ENCODE peak calls at places on chromosomes 4 and X, in six cellular contexts. H, C, R, I, T and Z are unnamed samples.

GRCh38 chr4:65416875-65417274 is 253.4 kb downstream of the EPHA5 start:
- ATAC-seq in H (no peak), T (no peak), C (no peak), I (no peak), R (no peak), Z (no peak)

GRCh38 chr4:15238720-15239119 is 189.1 kb upstream of the C1QTNF7 start:
- ATAC-seq in C (peak; percentile 78), T (peak; percentile 83), H (peak; percentile 70), R (peak; percentile 73), I (peak; percentile 86), Z (peak; percentile 48)

GRCh38 chrX:83469551-83469950 is 38.5 kb upstream of the POU3F4 start:
- ATAC-seq in I (peak; percentile 68), T (peak; percentile 88), H (no peak), C (no peak), R (no peak), Z (no peak)

GRCh38 chr4:61511716-61512488 is 311.8 kb downstream of the ADGRL3 start:
- ATAC-seq in H (no peak), R (no peak), C (no peak), I (no peak), T (no peak), Z (no peak)

GRCh38 chr4:1012031-1012739 is 759 bp downstream of the FGFRL1 start:
- ATAC-seq in T (peak; percentile 3), H (no peak), R (no peak), C (peak; percentile 1), I (no peak), Z (no peak)

GRCh38 chrX:119190251-119190651 is 45.8 kb upstream of the PGRMC1 start:
- ATAC-seq in R (no peak), I (no peak), T (no peak), C (no peak), H (no peak), Z (peak; percentile 45)

GRCh38 chrX:69085151-69085550 is 80.1 kb downstream of the PJA1 start:
- ATAC-seq in I (no peak), T (no peak), R (no peak), C (no peak), H (no peak), Z (no peak)

GRCh38 chr4:158930573-158930972 is 161.7 kb downstream of the FNIP2 start:
- ATAC-seq in C (peak; percentile 79), H (no peak), T (no peak), I (no peak), R (no peak), Z (no peak)

GRCh38 chr4:129468624-129469023 is 372.7 kb downstream of the C4orf33 start:
- ATAC-seq in T (no peak), H (no peak), I (no peak), R (no peak), C (no peak), Z (no peak)

GRCh38 chr4:77629885-77630284 is 24.3 kb downstream of the CXCL13 start:
- ATAC-seq in R (no peak), H (no peak), I (no peak), C (no peak), T (peak; percentile 78), Z (no peak)

GRCh38 chr4:64340243-64341110 is 68.8 kb downstream of the TECRL start:
- ATAC-seq in T (no peak), C (no peak), R (peak; percentile 26), I (no peak), H (no peak), Z (no peak)

GRCh38 chrX:43685221-43685620 is 29.1 kb downstream of the MAOA start:
- ATAC-seq in T (no peak), H (no peak), R (no peak), I (no peak), C (no peak), Z (no peak)

GRCh38 chr4:26992657-26993361 is 132.2 kb downstream of the STIM2 start:
- ATAC-seq in I (no peak), H (no peak), R (no peak), C (peak; percentile 79), T (peak; percentile 94), Z (peak; percentile 55)

GRCh38 chr4:158810487-158811215 is 41.8 kb downstream of the FNIP2 start:
- ATAC-seq in H (peak; percentile 92), R (peak; percentile 82), T (peak; percentile 50), C (peak; percentile 35), I (no peak), Z (peak; percentile 93)

GRCh38 chr4:136562842-136563241 is 969.5 kb downstream of the PCDH18 start:
- ATAC-seq in I (no peak), C (no peak), T (no peak), R (no peak), H (no peak), Z (no peak)

GRCh38 chr4:100977746-100978397 is 369.5 kb downstream of the PPP3CA start:
- ATAC-seq in H (no peak), I (no peak), R (no peak), C (no peak), T (no peak), Z (peak; percentile 40)

GRCh38 chrX:13051529-13052172 is 7.2 kb upstream of the FAM9C start:
- ATAC-seq in R (no peak), I (no peak), C (no peak), T (peak; percentile 71), H (no peak), Z (no peak)

GRCh38 chr4:48133668-48134444 is at the start of gene TXK:
- ATAC-seq in H (no peak), R (no peak), I (no peak), C (no peak), T (no peak), Z (no peak)

GRCh38 chr4:110198472-110199419 is at the start of gene ELOVL6:
- ATAC-seq in I (peak; percentile 62), R (peak; percentile 73), C (peak; percentile 67), T (peak; percentile 16), H (peak; percentile 67), Z (peak; percentile 40)

GRCh38 chrX:15985937-15986336 is 131.3 kb upstream of the AP1S2 start:
- ATAC-seq in T (no peak), I (no peak), H (no peak), C (no peak), R (no peak), Z (no peak)

GRCh38 chr4:179536694-179537093 is 2094.5 kb upstream of the AGA start:
- ATAC-seq in R (no peak), C (no peak), T (no peak), I (no peak), H (no peak), Z (no peak)

DNA sequence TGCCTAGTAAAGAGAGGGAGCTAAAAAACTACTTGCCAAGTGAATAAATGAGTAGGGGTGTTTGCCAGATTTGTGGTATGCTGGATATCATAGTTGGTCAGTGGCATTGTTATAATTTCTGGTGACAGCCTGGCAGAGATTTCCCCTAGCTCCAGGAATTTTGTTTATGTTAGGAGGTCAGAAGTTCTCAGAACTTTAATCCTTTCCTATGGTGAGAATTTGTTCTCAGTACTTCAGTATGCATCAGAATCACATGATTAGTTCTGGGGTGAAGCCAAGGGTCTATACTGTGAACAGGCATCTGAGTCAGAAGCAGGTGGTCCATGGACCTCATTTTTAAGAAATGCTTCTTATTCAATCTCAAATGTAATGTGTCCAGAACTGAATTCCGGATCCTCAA is 10.5 kb downstream of the RASSF6 start:
- ATAC-seq in R (no peak), I (peak; percentile 15), H (peak; percentile 21), T (no peak), C (no peak), Z (no peak)
- H3K27ac ChIP-seq in R (no peak overlapping the region), I (no peak overlapping the region), H (peak overlapping the region; percentile 93), T (no peak overlapping the region), C (no peak overlapping the region), Z (no peak overlapping the region)

GRCh38 chrX:11209798-11210197 is 83.4 kb upstream of the AMELX start:
- ATAC-seq in T (no peak), R (no peak), C (peak; percentile 47), I (no peak), H (no peak), Z (no peak)

GRCh38 chrX:11210397-11210796 is 82.8 kb upstream of the AMELX start:
- ATAC-seq in C (no peak), R (no peak), T (no peak), I (no peak), H (no peak), Z (no peak)

DNA sequence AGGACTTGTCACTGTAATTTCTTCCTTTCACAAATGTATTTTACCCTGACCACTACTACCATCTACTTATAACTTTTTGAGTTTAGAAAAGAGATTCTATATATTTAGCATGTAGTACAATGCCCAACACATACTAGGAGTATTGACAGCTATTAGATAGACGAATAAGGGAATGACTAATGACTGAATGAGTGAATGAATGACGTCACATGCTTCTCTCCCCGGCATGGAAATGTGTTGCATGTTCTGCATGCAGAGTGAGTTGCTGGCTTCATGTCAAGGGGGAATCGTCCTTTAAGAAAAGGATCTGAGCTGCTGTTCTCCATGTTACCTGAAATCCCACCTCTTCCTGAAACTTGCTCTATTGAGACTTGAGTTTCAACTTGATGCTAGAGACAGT is 87.4 kb upstream of the AMELX start:
- ATAC-seq in H (no peak), I (no peak), T (no peak), C (no peak), R (no peak), Z (no peak)
- TF ChIP-seq EP300 in H (no peak), I (no peak), T (no peak), C (no peak), R (no peak), Z (no peak)

DNA sequence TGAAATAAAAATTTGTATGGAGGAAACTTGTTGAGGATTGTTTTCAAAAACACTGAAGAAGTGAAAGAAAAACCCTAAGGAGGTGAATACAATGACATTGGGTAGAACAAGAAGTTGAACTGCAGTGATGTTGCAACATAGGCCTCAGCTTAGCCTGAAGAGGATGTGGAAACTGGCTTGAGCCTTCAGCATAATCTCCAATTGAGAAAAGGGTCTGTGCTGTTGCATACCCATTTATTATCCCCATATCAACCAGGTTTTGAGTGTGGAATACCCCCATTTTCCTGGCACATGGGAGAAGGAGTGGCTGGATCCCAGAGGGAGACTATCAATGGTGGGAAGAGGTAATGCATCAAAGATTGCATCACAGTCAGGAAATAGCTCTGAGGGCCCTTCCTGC is 695.0 kb upstream of the HS3ST1 start:
- ATAC-seq in R (no peak), H (no peak), C (no peak), I (no peak), T (no peak), Z (no peak)
- H3K27ac ChIP-seq in R (no peak overlapping the region), H (no peak overlapping the region), C (no peak overlapping the region), I (no peak overlapping the region), T (no peak overlapping the region), Z (no peak overlapping the region)

GRCh38 chrX:124791492-124792095 is 445.2 kb downstream of the SH2D1A start:
- ATAC-seq in H (no peak), C (no peak), T (no peak), R (no peak), I (no peak), Z (no peak)
- TF ChIP-seq EP300 in H (no peak), C (no peak), T (no peak), R (no peak), I (no peak), Z (no peak)

GRCh38 chr4:175034007-175034406 is 115.8 kb downstream of the ADAM29 start:
- ATAC-seq in C (no peak), T (no peak), R (no peak), I (no peak), H (no peak), Z (no peak)
- H3K27ac ChIP-seq in C (no peak overlapping the region), T (no peak overlapping the region), R (no peak overlapping the region), I (no peak overlapping the region), H (no peak overlapping the region), Z (no peak overlapping the region)